ENCODE peak calls at places on chromosome 1, in seven cellular contexts. H, X, V, N, L, P and G are unnamed samples.

GRCh38 chr1:8462298-8462946 is 144.5 kb downstream of the SLC45A1 start:
- DNase-seq in P (no peak), N (no peak), L (no peak), H (no peak), X (no peak), V (no peak), G (no peak)

GRCh38 chr1:36151845-36152203 is 2.5 kb upstream of the TRAPPC3 start:
- DNase-seq in P (peak; percentile 35), V (no peak), X (no peak), L (no peak), N (no peak), H (peak; percentile 61), G (no peak)

GRCh38 chr1:174262747-174263241 is 103.5 kb downstream of the RABGAP1L start:
- DNase-seq in P (peak; percentile 74), N (peak; percentile 64), H (no peak), X (peak; percentile 73), L (peak; percentile 62), V (peak; percentile 52), G (peak; percentile 35)

GRCh38 chr1:234398849-234399381 is 25.7 kb downstream of the COA6 start:
- DNase-seq in N (peak; percentile 34), X (peak; percentile 55), L (no peak), P (peak; percentile 28), V (peak; percentile 68), H (no peak), G (no peak)

GRCh38 chr1:185645201-185645640 is 89.0 kb upstream of the HMCN1 start:
- DNase-seq in V (no peak), L (no peak), N (peak; percentile 54), H (no peak), P (peak; percentile 56), X (peak; percentile 15), G (no peak)

GRCh38 chr1:41901551-41901950 is 17.2 kb downstream of the HIVEP3 start:
- DNase-seq in P (no peak), X (no peak), L (no peak), N (no peak), V (no peak), H (no peak), G (no peak)

GRCh38 chr1:10620776-10621175 is 146.0 kb downstream of the PEX14 start:
- DNase-seq in N (no peak), L (peak; percentile 59), P (no peak), X (no peak), V (no peak), H (no peak), G (no peak)

GRCh38 chr1:162236201-162236600 is 140.5 kb downstream of the SPATA46 start:
- DNase-seq in X (no peak), V (no peak), N (no peak), P (no peak), H (no peak), L (no peak), G (no peak)

GRCh38 chr1:163315773-163316374 is 5.9 kb upstream of the NUF2 start:
- DNase-seq in H (peak; percentile 16), X (peak; percentile 82), N (peak; percentile 65), L (no peak), V (peak; percentile 5), P (peak; percentile 74), G (peak; percentile 59)

GRCh38 chr1:45170151-45170742 is 36.2 kb downstream of the ZSWIM5 start:
- DNase-seq in L (no peak), N (no peak), P (no peak), H (no peak), V (no peak), X (no peak), G (no peak)

GRCh38 chr1:212600980-212601379 is 7.6 kb upstream of the ATF3 start:
- DNase-seq in V (no peak), P (no peak), N (no peak), H (no peak), X (no peak), L (no peak), G (no peak)

GRCh38 chr1:185017338-185017737 is 28.0 kb upstream of the RNF2 start:
- DNase-seq in H (no peak), X (peak; percentile 82), P (peak; percentile 90), N (peak; percentile 84), V (no peak), L (no peak), G (peak; percentile 20)

GRCh38 chr1:116997011-116997410 is 4.5 kb upstream of the CD101 start:
- DNase-seq in P (peak; percentile 38), N (no peak), L (no peak), X (peak; percentile 70), V (no peak), H (no peak), G (no peak)

GRCh38 chr1:214086945-214087344 is 99.2 kb downstream of the PROX1 start:
- DNase-seq in P (no peak), H (no peak), V (no peak), L (no peak), N (no peak), X (no peak), G (no peak)
- TF ChIP-seq CTCF in P (no peak), H (no peak), V (no peak), L (no peak), N (no peak), X (no peak), G (no peak)

GRCh38 chr1:58017641-58018040 is 528.9 kb downstream of the OMA1 start:
- DNase-seq in V (no peak), N (no peak), L (no peak), H (no peak), X (no peak), P (no peak), G (no peak)

GRCh38 chr1:58011978-58012377 is 534.5 kb downstream of the OMA1 start:
- DNase-seq in L (no peak), P (no peak), H (no peak), N (no peak), X (no peak), V (no peak), G (no peak)

DNA sequence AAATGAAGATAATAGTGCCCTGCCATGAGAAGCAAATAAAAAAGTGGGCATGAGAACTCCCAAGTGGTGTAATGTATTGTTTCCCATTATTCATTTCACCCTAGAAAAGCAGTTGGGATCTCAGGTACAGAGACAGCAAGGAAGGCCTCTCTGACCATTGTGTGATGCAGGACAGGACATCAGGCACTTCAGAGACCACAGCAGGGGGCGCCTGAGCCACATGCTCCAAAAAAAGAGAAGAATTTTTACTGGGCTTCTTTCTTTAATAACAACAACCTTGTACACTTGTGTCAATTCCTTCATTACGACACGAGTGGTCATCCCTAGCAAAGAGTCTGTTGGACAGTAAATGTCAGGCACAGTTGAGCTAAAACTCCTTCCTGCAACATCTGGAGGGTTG is 533.3 kb downstream of the OMA1 start:
- DNase-seq in X (no peak), P (no peak), N (no peak), L (no peak), V (no peak), H (no peak), G (peak; percentile 49)
- TF ChIP-seq CTCF in X (no peak), P (no peak), N (peak; percentile 3), L (no peak), V (peak; percentile 28), H (no peak), G (peak; percentile 49)

GRCh38 chr1:37676281-37677243 is 15.8 kb upstream of the CDCA8 start:
- DNase-seq in L (no peak), H (peak; percentile 30), V (peak; percentile 67), N (peak; percentile 96), X (peak; percentile 12), P (no peak), G (no peak)

GRCh38 chr1:37685722-37686121 is 6.6 kb upstream of the CDCA8 start:
- DNase-seq in X (no peak), P (no peak), N (no peak), H (no peak), L (no peak), V (no peak), G (no peak)

GRCh38 chr1:37680933-37681332 is 11.4 kb upstream of the CDCA8 start:
- DNase-seq in L (no peak), X (no peak), N (no peak), V (no peak), P (no peak), H (no peak), G (no peak)

GRCh38 chr1:37677808-37678207 is 14.5 kb upstream of the CDCA8 start:
- DNase-seq in N (no peak), P (no peak), X (no peak), L (no peak), H (no peak), V (no peak), G (no peak)

DNA sequence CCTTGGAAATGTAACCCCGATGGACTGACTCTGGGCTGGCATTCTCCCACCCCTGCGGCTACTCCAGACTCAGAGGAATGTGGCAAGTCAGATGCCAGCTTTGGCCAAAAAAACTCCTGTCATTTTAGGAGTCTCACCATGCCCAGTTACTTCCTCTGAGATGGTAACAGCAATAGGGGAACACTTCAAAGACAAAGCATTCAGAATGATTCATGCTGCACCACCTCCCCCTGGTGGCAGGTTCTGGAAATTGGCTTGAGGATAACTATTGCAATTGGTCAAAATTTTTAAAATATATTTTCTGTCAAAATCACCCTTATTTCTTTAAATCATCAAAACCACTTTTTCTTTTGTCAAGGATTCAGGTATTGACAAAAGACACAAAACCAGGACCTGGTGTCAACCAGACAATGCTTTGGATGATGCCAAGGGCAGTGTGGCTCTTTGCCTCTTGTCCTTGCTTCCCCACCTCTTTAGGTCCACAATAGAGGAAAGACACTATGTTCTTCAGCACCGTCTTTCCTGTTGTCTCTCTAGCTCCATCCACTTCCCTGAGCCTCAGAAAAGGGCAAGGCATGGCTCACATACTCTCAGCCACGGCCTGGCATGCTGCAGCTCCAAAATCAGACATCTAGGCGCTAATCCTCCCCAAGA is 9.9 kb upstream of the CDCA8 start:
- DNase-seq in N (peak; percentile 72), V (peak; percentile 58), L (peak; percentile 69), P (peak; percentile 75), X (peak; percentile 82), H (peak; percentile 70), G (peak; percentile 80)
- TF ChIP-seq CTCF in N (peak; percentile 90), V (peak; percentile 67), L (peak; percentile 93), P (peak; percentile 80), X (peak; percentile 86), H (peak; percentile 87), G (peak; percentile 83)

GRCh38 chr1:96080925-96081324 is 640.7 kb upstream of the PTBP2 start:
- DNase-seq in P (peak; percentile 17), V (no peak), X (peak; percentile 7), H (no peak), N (no peak), L (no peak), G (no peak)
- TF ChIP-seq CTCF in P (peak; percentile 13), V (no peak), X (no peak), H (no peak), N (no peak), L (no peak), G (no peak)

DNA sequence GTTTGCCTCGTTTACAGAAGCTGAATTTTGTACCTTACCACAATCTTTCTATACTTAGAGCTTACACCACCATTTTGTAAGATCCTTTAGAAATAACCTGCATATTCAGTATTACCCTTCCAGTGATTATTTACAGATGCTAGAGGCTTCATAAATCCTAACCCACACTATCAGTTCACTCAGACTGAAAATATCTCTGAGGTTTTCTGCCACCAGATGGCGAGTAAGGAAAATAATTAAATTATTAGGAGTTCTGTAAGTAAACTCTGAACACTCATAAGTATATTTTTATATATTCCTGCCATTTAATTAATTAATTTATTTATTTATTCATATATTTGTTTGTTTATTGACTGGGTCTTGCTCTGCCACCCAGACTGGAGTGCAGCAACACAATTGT is 1635.2 kb downstream of the PLA2G4A start:
- DNase-seq in H (no peak), X (no peak), L (no peak), P (no peak), V (no peak), N (no peak), G (no peak)
- TF ChIP-seq CTCF in H (no peak), X (no peak), L (no peak), P (no peak), V (no peak), N (no peak), G (peak; percentile 18)